ENCODE peak calls at places on chromosomes 5 and 9, in seven cellular contexts. T is GM10248; N is left lung; A is testis; U is Caco-2; E is CD8-positive, alpha-beta T cell; D is AG04450. S is an unnamed sample.

GRCh38 chr5:59328801-59329296 is 564.7 kb downstream of the PDE4D start:
- DNase-seq in U (no peak), N (no peak), T (no peak), D (no peak), A (no peak), E (no peak), S (no peak)

GRCh38 chr9:134740071-134740470 is 98.5 kb downstream of the COL5A1 start:
- DNase-seq in A (no peak), N (no peak), E (no peak), D (no peak), U (no peak), T (no peak), S (no peak)

GRCh38 chr5:171542504-171543150 is 123.2 kb downstream of the FGF18 start:
- DNase-seq in D (no peak), T (no peak), U (no peak), A (no peak), E (no peak), N (no peak), S (no peak)

GRCh38 chr9:121369595-121370265 is at the start of gene STOM:
- DNase-seq in T (no peak), U (no peak), A (peak; percentile 85), N (peak; percentile 85), D (peak; percentile 63), E (peak; percentile 35), S (no peak)

GRCh38 chr9:96089425-96089824 is 212.6 kb downstream of the HSD17B3 start:
- DNase-seq in A (no peak), U (no peak), E (no peak), T (no peak), N (no peak), D (no peak), S (no peak)

GRCh38 chr5:144453753-144454152 is 283.1 kb downstream of the KCTD16 start:
- DNase-seq in U (no peak), E (no peak), N (no peak), D (no peak), T (no peak), A (no peak), S (no peak)

GRCh38 chr9:78575041-78575440 is 278.1 kb downstream of the PSAT1 start:
- DNase-seq in T (no peak), N (no peak), E (no peak), U (no peak), A (no peak), D (no peak), S (no peak)

GRCh38 chr5:39400711-39401385 is 23.9 kb downstream of the DAB2 start:
- DNase-seq in U (peak; percentile 67), T (no peak), N (no peak), D (no peak), E (no peak), A (no peak), S (no peak)

GRCh38 chr5:71653119-71653518 is 66.0 kb upstream of the CARTPT start:
- DNase-seq in T (no peak), E (no peak), A (no peak), U (no peak), D (no peak), N (no peak), S (no peak)

DNA sequence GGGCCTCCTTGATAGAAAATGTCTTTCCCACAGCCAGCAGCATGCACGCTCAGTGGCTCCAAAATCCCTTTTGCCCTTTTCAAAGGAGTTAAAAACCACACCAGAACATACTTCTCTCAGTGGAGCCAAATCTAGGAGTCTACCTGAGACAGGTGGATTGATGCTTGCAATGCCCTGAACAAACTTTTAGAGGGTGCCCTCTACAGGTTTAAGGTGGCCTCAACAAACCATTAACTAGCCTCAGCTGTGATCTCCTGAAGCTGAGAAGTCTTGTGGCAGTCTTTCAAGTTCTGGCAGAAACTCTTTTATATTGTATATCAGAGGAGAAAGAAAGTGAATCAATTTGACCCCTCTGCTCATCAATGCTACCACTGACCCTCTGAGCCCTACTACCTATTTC is 125.4 kb downstream of the MED27 start:
- DNase-seq in D (no peak), N (no peak), T (no peak), A (no peak), E (no peak), U (no peak), S (no peak)
- TF ChIP-seq CTCF in D (peak; percentile 8), N (no peak), T (peak; percentile 15), A (no peak), E (no peak), U (peak; percentile 64), S (no peak)

GRCh38 chr9:136742640-136743391 is at the start of gene LCN10:
- DNase-seq in U (no peak), D (no peak), E (no peak), N (no peak), A (no peak), T (no peak), S (no peak)
- TF ChIP-seq CTCF in U (peak; percentile 79), D (peak; percentile 45), E (no peak), N (no peak), A (no peak), T (no peak), S (no peak)

GRCh38 chr9:119318371-119318770 is 50.9 kb downstream of the BRINP1 start:
- DNase-seq in T (no peak), A (no peak), N (no peak), D (no peak), U (no peak), E (no peak), S (no peak)

GRCh38 chr9:119322137-119322695 is 47.0 kb downstream of the BRINP1 start:
- DNase-seq in N (peak; percentile 32), D (no peak), T (no peak), U (no peak), A (peak; percentile 86), E (no peak), S (no peak)
- TF ChIP-seq CTCF in N (no peak), D (no peak), T (no peak), U (no peak), A (no peak), E (no peak), S (no peak)

DNA sequence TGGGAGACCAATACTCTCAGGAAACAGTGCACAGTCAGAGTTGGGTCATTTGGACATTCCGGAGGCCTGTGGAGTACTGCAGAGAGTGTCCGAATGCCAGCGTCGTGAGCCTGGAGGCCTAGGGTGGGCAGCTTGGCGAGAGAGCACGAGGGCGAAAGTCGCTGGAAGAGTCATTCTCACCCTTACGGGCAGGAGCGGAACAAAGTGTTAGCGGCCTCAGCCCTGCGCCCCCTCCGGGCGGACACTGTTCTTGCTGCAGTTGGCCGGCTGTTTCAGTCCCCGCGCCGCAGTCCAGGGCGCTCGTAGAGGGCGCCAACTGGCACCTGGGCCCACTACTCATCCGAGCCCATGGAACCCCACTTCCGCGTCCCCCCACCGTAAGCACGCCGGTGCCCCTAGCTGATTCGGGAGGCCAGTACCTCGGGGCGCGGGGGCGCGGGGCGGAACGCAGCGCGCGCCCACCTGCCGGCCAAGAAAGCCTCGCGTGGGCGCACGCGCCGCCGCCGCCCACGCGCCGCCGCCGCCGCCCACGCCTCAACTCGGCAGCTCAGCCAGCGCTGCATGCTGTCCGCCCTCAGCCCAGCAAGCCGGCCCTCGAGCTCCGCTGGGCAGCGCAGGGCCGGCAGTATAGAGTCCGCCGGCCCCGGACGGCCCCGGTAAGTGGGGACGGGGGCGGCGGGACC is 99.7 kb upstream of the CCL21 start:
- DNase-seq in N (no peak), U (no peak), A (peak; percentile 70), T (no peak), D (no peak), E (no peak), S (no peak)
- TF ChIP-seq CTCF in N (no peak), U (no peak), A (peak; percentile 11), T (no peak), D (peak; percentile 35), E (no peak), S (no peak)

GRCh38 chr9:5577225-5577624 is 51.7 kb upstream of the RIC1 start:
- DNase-seq in E (no peak), A (no peak), U (no peak), D (no peak), T (no peak), N (no peak), S (no peak)

GRCh38 chr9:5574998-5575397 is 53.9 kb upstream of the RIC1 start:
- DNase-seq in A (no peak), E (no peak), N (no peak), D (no peak), T (no peak), U (no peak), S (no peak)

GRCh38 chr9:5578018-5578697 is 50.7 kb upstream of the RIC1 start:
- DNase-seq in A (no peak), U (no peak), E (no peak), N (no peak), T (no peak), D (no peak), S (no peak)

GRCh38 chr9:5571629-5572232 is 57.2 kb upstream of the RIC1 start:
- DNase-seq in U (no peak), N (no peak), T (no peak), A (no peak), D (no peak), E (no peak), S (no peak)

DNA sequence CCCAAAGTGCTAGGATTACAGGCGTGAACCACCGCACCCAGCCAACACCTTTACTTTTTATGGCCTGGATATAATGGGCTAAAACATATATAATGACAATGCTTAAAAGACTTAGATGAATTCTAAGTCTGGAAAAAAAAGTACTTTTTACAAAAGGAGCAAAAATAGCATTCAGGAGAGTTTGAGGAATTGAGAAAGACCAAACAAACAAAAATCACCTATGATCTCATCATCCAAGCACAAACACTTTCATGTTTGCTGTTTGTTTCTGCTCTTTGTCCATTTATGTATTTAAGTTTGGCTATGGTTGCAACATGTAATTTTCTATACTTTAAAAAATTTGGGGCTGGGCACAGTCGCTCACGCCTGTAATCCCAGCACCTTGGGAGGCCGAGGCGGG is 54.8 kb upstream of the RIC1 start:
- DNase-seq in E (no peak), A (no peak), U (no peak), D (no peak), T (no peak), N (no peak), S (no peak)
- TF ChIP-seq CTCF in E (no peak), A (no peak), U (no peak), D (no peak), T (no peak), N (no peak), S (no peak)

DNA sequence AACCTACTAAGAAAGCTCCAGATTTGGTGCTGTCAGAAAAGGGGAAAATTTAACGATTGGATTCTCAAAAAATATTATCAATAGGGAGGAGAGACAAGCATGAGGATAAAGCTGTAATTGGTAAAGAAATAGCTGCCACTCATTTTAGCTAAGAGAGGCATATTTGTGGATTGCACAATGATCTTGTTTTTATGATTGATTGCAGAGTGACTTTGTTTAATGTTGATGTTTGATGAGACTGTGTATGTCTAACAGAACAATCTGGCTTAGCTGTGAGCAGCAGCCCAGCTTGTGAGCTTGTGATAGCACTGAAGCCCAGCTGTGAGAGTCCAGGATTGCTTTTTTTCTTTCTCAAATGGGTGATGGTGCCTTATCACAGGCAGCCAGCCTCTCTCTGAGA is 56.4 kb downstream of the ZNF883 start:
- DNase-seq in N (no peak), A (no peak), D (no peak), U (no peak), E (no peak), T (no peak), S (no peak)
- TF ChIP-seq CTCF in N (no peak), A (no peak), D (no peak), U (no peak), E (no peak), T (no peak), S (no peak)

GRCh38 chr9:93681316-93682154 is 105.2 kb downstream of the PHF2 start:
- DNase-seq in U (peak; percentile 49), A (peak; percentile 7), E (no peak), N (no peak), T (peak; percentile 13), D (no peak), S (no peak)
- TF ChIP-seq CTCF in U (no peak), A (no peak), E (no peak), N (no peak), T (no peak), D (no peak), S (no peak)

S was measured in activated B cell treated with CpG ODN at 0.5 μM for 24 hours.